ENCODE peak calls at places on chromosome 4, in four cellular contexts. One of them, this sample, is unnamed.

GRCh38 chr4:146469053-146469452 is 52.7 kb downstream of the SLC10A7 start:
- DNase-seq in K562: no peak
- DNase-seq in HepG2: no peak
- DNase-seq in GM12878: no peak
- DNase-seq in this sample: no peak

GRCh38 chr4:161505141-161505540 is 658.7 kb downstream of the FSTL5 start:
- DNase-seq in K562: no peak
- DNase-seq in HepG2: no peak
- DNase-seq in GM12878: no peak
- DNase-seq in this sample: no peak

GRCh38 chr4:146643812-146644401 is 5.2 kb downstream of the POU4F2 start:
- DNase-seq in K562: peak
- DNase-seq in HepG2: peak
- DNase-seq in GM12878: no peak
- DNase-seq in this sample: no peak

GRCh38 chr4:5399790-5400421 is 308.5 kb downstream of the EVC2 start:
- DNase-seq in K562: peak
- DNase-seq in HepG2: peak
- DNase-seq in GM12878: no peak
- DNase-seq in this sample: peak

GRCh38 chr4:52249583-52249982 is 198.5 kb downstream of the SPATA18 start:
- DNase-seq in K562: no peak
- DNase-seq in HepG2: no peak
- DNase-seq in GM12878: no peak
- DNase-seq in this sample: no peak

GRCh38 chr4:25552580-25553271 is 102.9 kb upstream of the SLC34A2 start:
- DNase-seq in K562: no peak
- DNase-seq in HepG2: no peak
- DNase-seq in GM12878: no peak
- DNase-seq in this sample: no peak

GRCh38 chr4:121070274-121070673 is 2.1 kb downstream of the NDNF start:
- DNase-seq in K562: no peak
- DNase-seq in HepG2: no peak
- DNase-seq in GM12878: no peak
- DNase-seq in this sample: peak

GRCh38 chr4:35201403-35201802 is 1042.9 kb downstream of the ARAP2 start:
- DNase-seq in K562: no peak
- DNase-seq in HepG2: no peak
- DNase-seq in GM12878: no peak
- DNase-seq in this sample: no peak

GRCh38 chr4:59664771-59665170 is 1535.4 kb upstream of the ADGRL3 start:
- DNase-seq in K562: no peak
- DNase-seq in HepG2: no peak
- DNase-seq in GM12878: no peak
- DNase-seq in this sample: no peak

GRCh38 chr4:106351016-106351415 is 17.6 kb downstream of the GIMD1 start:
- DNase-seq in K562: no peak
- DNase-seq in HepG2: no peak
- DNase-seq in GM12878: no peak
- DNase-seq in this sample: no peak

GRCh38 chr4:151256134-151256533 is 20.8 kb upstream of the PRSS48 start:
- DNase-seq in K562: no peak
- DNase-seq in HepG2: peak
- DNase-seq in GM12878: no peak
- DNase-seq in this sample: no peak

GRCh38 chr4:163565228-163566040 is 70.9 kb downstream of the TMA16 start:
- DNase-seq in K562: no peak
- DNase-seq in HepG2: no peak
- DNase-seq in GM12878: no peak
- DNase-seq in this sample: no peak

GRCh38 chr4:158580064-158580463 is 58.4 kb downstream of the RXFP1 start:
- DNase-seq in K562: no peak
- DNase-seq in HepG2: no peak
- DNase-seq in GM12878: no peak
- DNase-seq in this sample: peak

GRCh38 chr4:102308032-102308799 is 37.1 kb downstream of the SLC39A8 start:
- DNase-seq in K562: no peak
- DNase-seq in HepG2: no peak
- DNase-seq in GM12878: no peak
- DNase-seq in this sample: no peak

GRCh38 chr4:153651041-153651960 is 32.8 kb upstream of the TLR2 start:
- DNase-seq in K562: no peak
- DNase-seq in HepG2: no peak
- DNase-seq in GM12878: no peak
- DNase-seq in this sample: no peak

GRCh38 chr4:16114546-16114945 is 30.7 kb upstream of the PROM1 start:
- DNase-seq in K562: no peak
- DNase-seq in HepG2: no peak
- DNase-seq in GM12878: no peak
- DNase-seq in this sample: no peak

GRCh38 chr4:41560112-41560511 is 22.2 kb downstream of the LIMCH1 start:
- DNase-seq in K562: no peak
- DNase-seq in HepG2: no peak
- DNase-seq in GM12878: no peak
- DNase-seq in this sample: no peak

GRCh38 chr4:24655971-24656370 is 71.6 kb upstream of the DHX15 start:
- DNase-seq in K562: no peak
- DNase-seq in HepG2: no peak
- DNase-seq in GM12878: no peak
- DNase-seq in this sample: no peak

GRCh38 chr4:120399846-120400245 is 333.2 kb upstream of the MAD2L1 start:
- DNase-seq in K562: no peak
- DNase-seq in HepG2: no peak
- DNase-seq in GM12878: no peak
- DNase-seq in this sample: no peak

GRCh38 chr4:83248486-83248885 is 36.1 kb downstream of the COQ2 start:
- DNase-seq in K562: no peak
- DNase-seq in HepG2: no peak
- DNase-seq in GM12878: no peak
- DNase-seq in this sample: no peak

GRCh38 chr4:40020221-40020620 is 36.4 kb upstream of the N4BP2 start:
- DNase-seq in K562: no peak
- DNase-seq in HepG2: no peak
- DNase-seq in GM12878: no peak
- DNase-seq in this sample: no peak

GRCh38 chr4:152165851-152166250 is 370.0 kb downstream of the FBXW7 start:
- DNase-seq in K562: no peak
- DNase-seq in HepG2: no peak
- DNase-seq in GM12878: no peak
- DNase-seq in this sample: no peak

GRCh38 chr4:56767567-56767966 is 53.9 kb downstream of the SPINK2 start:
- DNase-seq in K562: no peak
- DNase-seq in HepG2: no peak
- DNase-seq in GM12878: no peak
- DNase-seq in this sample: no peak

GRCh38 chr4:138175337-138175794 is 66.8 kb downstream of the SLC7A11 start:
- DNase-seq in K562: no peak
- DNase-seq in HepG2: no peak
- DNase-seq in GM12878: no peak
- DNase-seq in this sample: no peak

GRCh38 chr4:7722716-7723115 is 216.9 kb downstream of the AFAP1 start:
- DNase-seq in K562: no peak
- DNase-seq in HepG2: no peak
- DNase-seq in GM12878: no peak
- DNase-seq in this sample: no peak

GRCh38 chr4:78624048-78624447 is 72.5 kb downstream of the ANXA3 start:
- DNase-seq in K562: no peak
- DNase-seq in HepG2: no peak
- DNase-seq in GM12878: no peak
- DNase-seq in this sample: no peak

GRCh38 chr4:147547314-147548056 is 66.6 kb downstream of the EDNRA start:
- DNase-seq in K562: no peak
- DNase-seq in HepG2: peak
- DNase-seq in GM12878: no peak
- DNase-seq in this sample: no peak

GRCh38 chr4:184190711-184191110 is 27.0 kb downstream of the ENPP6 start:
- DNase-seq in K562: no peak
- DNase-seq in HepG2: no peak
- DNase-seq in GM12878: no peak
- DNase-seq in this sample: no peak

GRCh38 chr4:7196731-7197130 is 4.4 kb downstream of the SORCS2 start:
- DNase-seq in K562: no peak
- DNase-seq in HepG2: no peak
- DNase-seq in GM12878: no peak
- DNase-seq in this sample: no peak

GRCh38 chr4:48226199-48226598 is 43.4 kb downstream of the TEC start:
- DNase-seq in K562: no peak
- DNase-seq in HepG2: no peak
- DNase-seq in GM12878: no peak
- DNase-seq in this sample: no peak
- TF ChIP-seq NR2C2 in K562: no peak
- TF ChIP-seq NR2C2 in HepG2: no peak
- TF ChIP-seq NR2C2 in GM12878: no peak
- TF ChIP-seq NR2C2 in this sample: no peak

GRCh38 chr4:67288964-67289363 is 256.3 kb downstream of the CENPC start:
- DNase-seq in K562: peak
- DNase-seq in HepG2: peak
- DNase-seq in GM12878: no peak
- DNase-seq in this sample: peak
- TF ChIP-seq NR2C2 in K562: no peak
- TF ChIP-seq NR2C2 in HepG2: peak
- TF ChIP-seq NR2C2 in GM12878: no peak
- TF ChIP-seq NR2C2 in this sample: no peak

GRCh38 chr4:791201-791865 is 34.6 kb downstream of the CPLX1 start:
- DNase-seq in K562: no peak
- DNase-seq in HepG2: no peak
- DNase-seq in GM12878: no peak
- DNase-seq in this sample: no peak
- TF ChIP-seq NR2C2 in K562: no peak
- TF ChIP-seq NR2C2 in HepG2: no peak
- TF ChIP-seq NR2C2 in GM12878: no peak
- TF ChIP-seq NR2C2 in this sample: no peak

GRCh38 chr4:76357981-76358380 is 51.4 kb downstream of the STBD1 start:
- DNase-seq in K562: no peak
- DNase-seq in HepG2: no peak
- DNase-seq in GM12878: no peak
- DNase-seq in this sample: no peak
- TF ChIP-seq NR2C2 in K562: no peak
- TF ChIP-seq NR2C2 in HepG2: no peak
- TF ChIP-seq NR2C2 in GM12878: no peak
- TF ChIP-seq NR2C2 in this sample: no peak

GRCh38 chr4:54794033-54794432 is 136.3 kb downstream of the KIT start:
- DNase-seq in K562: no peak
- DNase-seq in HepG2: no peak
- DNase-seq in GM12878: no peak
- DNase-seq in this sample: no peak
- TF ChIP-seq NR2C2 in K562: no peak
- TF ChIP-seq NR2C2 in HepG2: no peak
- TF ChIP-seq NR2C2 in GM12878: no peak
- TF ChIP-seq NR2C2 in this sample: no peak

GRCh38 chr4:2286904-2287593 is 25.1 kb upstream of the MXD4 start:
- DNase-seq in K562: no peak
- DNase-seq in HepG2: no peak
- DNase-seq in GM12878: no peak
- DNase-seq in this sample: no peak

GRCh38 chr4:2285665-2286381 is 23.9 kb upstream of the MXD4 start:
- DNase-seq in K562: no peak
- DNase-seq in HepG2: no peak
- DNase-seq in GM12878: no peak
- DNase-seq in this sample: no peak

GRCh38 chr4:2289311-2289954 is 27.5 kb upstream of the MXD4 start:
- DNase-seq in K562: no peak
- DNase-seq in HepG2: no peak
- DNase-seq in GM12878: no peak
- DNase-seq in this sample: no peak

GRCh38 chr4:2288051-2288541 is 26.2 kb upstream of the MXD4 start:
- DNase-seq in K562: no peak
- DNase-seq in HepG2: no peak
- DNase-seq in GM12878: no peak
- DNase-seq in this sample: no peak

GRCh38 chr4:2287594-2287915 is 25.6 kb upstream of the MXD4 start:
- DNase-seq in K562: no peak
- DNase-seq in HepG2: no peak
- DNase-seq in GM12878: no peak
- DNase-seq in this sample: no peak
- TF ChIP-seq NR2C2 in K562: no peak
- TF ChIP-seq NR2C2 in HepG2: no peak
- TF ChIP-seq NR2C2 in GM12878: no peak
- TF ChIP-seq NR2C2 in this sample: no peak

GRCh38 chr4:156783963-156784362 is 187.6 kb downstream of the PDGFC start:
- DNase-seq in K562: no peak
- DNase-seq in HepG2: no peak
- DNase-seq in GM12878: no peak
- DNase-seq in this sample: no peak

GRCh38 chr4:156786713-156787112 is 184.9 kb downstream of the PDGFC start:
- DNase-seq in K562: no peak
- DNase-seq in HepG2: no peak
- DNase-seq in GM12878: no peak
- DNase-seq in this sample: no peak

GRCh38 chr4:156782491-156782890 is 189.1 kb downstream of the PDGFC start:
- DNase-seq in K562: no peak
- DNase-seq in HepG2: no peak
- DNase-seq in GM12878: no peak
- DNase-seq in this sample: no peak

GRCh38 chr4:156781852-156782251 is 189.7 kb downstream of the PDGFC start:
- DNase-seq in K562: no peak
- DNase-seq in HepG2: no peak
- DNase-seq in GM12878: no peak
- DNase-seq in this sample: no peak

DNA sequence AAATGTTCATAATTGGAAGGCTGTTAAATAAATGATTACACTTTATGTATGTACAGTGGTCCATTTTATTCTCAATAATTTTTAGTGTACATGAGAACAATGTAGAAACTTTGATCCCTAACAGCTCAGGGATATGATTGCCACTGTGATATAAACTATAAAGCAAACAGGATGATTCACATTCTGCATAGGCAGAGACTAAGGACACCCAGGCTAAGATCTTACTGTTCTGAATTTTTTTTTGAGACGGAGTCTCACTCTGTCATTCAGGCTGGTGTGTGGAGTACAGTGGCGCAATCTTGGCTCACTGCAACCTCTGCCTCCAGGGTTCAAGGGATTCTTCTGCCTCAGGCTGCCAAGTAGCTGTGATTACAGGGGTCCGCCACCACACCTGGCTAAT is 186.6 kb downstream of the PDGFC start:
- DNase-seq in K562: no peak
- DNase-seq in HepG2: no peak
- DNase-seq in GM12878: no peak
- DNase-seq in this sample: no peak
- TF ChIP-seq NR2C2 in K562: no peak
- TF ChIP-seq NR2C2 in HepG2: no peak
- TF ChIP-seq NR2C2 in GM12878: no peak
- TF ChIP-seq NR2C2 in this sample: no peak